ENCODE peak calls at places on chromosomes 2 and 18, in eight cellular contexts. W is cardiac muscle cell; X is COR-L47; M is T-helper 1 cell; C is CD4-positive, alpha-beta memory T cell; Y is A549; G is endothelial cell; O is NB4. E is an unnamed sample.

GRCh38 chr2:169526451-169526850 is 16.9 kb downstream of the KLHL41 start:
- DNase-seq in W (no peak), C (no peak), Y (no peak), O (no peak), X (no peak), G (no peak), M (no peak), E (no peak)

GRCh38 chr18:13136056-13136688 is 82.4 kb upstream of the LDLRAD4 start:
- DNase-seq in Y (no peak), X (no peak), W (no peak), C (peak; percentile 54), G (no peak), O (peak; percentile 40), M (no peak), E (no peak)

GRCh38 chr2:64609229-64609994 is 44.3 kb downstream of the SERTAD2 start:
- DNase-seq in W (peak; percentile 75), G (peak; percentile 82), O (peak; percentile 76), M (peak; percentile 49), Y (peak; percentile 80), X (no peak), C (peak; percentile 74), E (peak; percentile 50)

GRCh38 chr2:217858519-217859466 is 144.0 kb downstream of the TNS1 start:
- DNase-seq in O (no peak), C (no peak), W (peak; percentile 97), G (no peak), M (no peak), Y (peak; percentile 21), X (no peak), E (no peak)

GRCh38 chr2:239393941-239394340 is 6.9 kb downstream of the HDAC4 start:
- DNase-seq in X (no peak), M (no peak), G (no peak), O (no peak), Y (no peak), W (peak; percentile 23), C (no peak), E (no peak)

GRCh38 chr2:24704682-24705081 is 88.5 kb downstream of the PTRHD1 start:
- DNase-seq in M (no peak), O (no peak), G (no peak), C (no peak), X (no peak), Y (no peak), W (no peak), E (no peak)

GRCh38 chr18:12359515-12359927 is 17.5 kb downstream of the AFG3L2 start:
- DNase-seq in C (no peak), W (peak; percentile 44), M (no peak), O (no peak), X (no peak), Y (no peak), G (no peak), E (no peak)

GRCh38 chr2:317501-318424 is 29.9 kb upstream of the ALKAL2 start:
- DNase-seq in X (no peak), C (no peak), W (peak; percentile 15), O (peak; percentile 86), G (no peak), Y (no peak), M (no peak), E (peak; percentile 41)

GRCh38 chr2:168254158-168254935 is 7.0 kb upstream of the STK39 start:
- DNase-seq in G (no peak), C (no peak), X (no peak), O (no peak), W (peak; percentile 17), Y (peak; percentile 13), M (no peak), E (peak; percentile 24)

GRCh38 chr2:209696836-209697711 is 74.6 kb upstream of the UNC80 start:
- DNase-seq in X (no peak), O (no peak), Y (no peak), W (no peak), G (no peak), C (no peak), M (no peak), E (no peak)

GRCh38 chr2:206565666-206566065 is 76.6 kb upstream of the FAM237A start:
- DNase-seq in G (no peak), C (no peak), Y (no peak), X (no peak), O (no peak), W (no peak), M (no peak), E (no peak)

GRCh38 chr18:45619826-45620201 is 4.5 kb downstream of the SLC14A2 start:
- DNase-seq in C (no peak), G (no peak), X (no peak), M (no peak), O (no peak), W (no peak), Y (no peak), E (no peak)

GRCh38 chr2:214126135-214126534 is 284.7 kb upstream of the VWC2L start:
- DNase-seq in Y (no peak), C (no peak), X (no peak), G (no peak), O (no peak), W (peak; percentile 7), M (no peak), E (no peak)

GRCh38 chr2:209688388-209688787 is 83.2 kb upstream of the UNC80 start:
- DNase-seq in W (no peak), M (no peak), O (no peak), G (no peak), X (no peak), Y (no peak), C (no peak), E (no peak)

GRCh38 chr18:7566587-7567486 is at the start of gene PTPRM:
- DNase-seq in C (peak; percentile 61), G (peak; percentile 90), W (peak; percentile 91), M (peak; percentile 26), X (peak; percentile 72), O (peak; percentile 62), Y (peak; percentile 65), E (no peak)

GRCh38 chr2:75788154-75788553 is 77.4 kb upstream of the GCFC2 start:
- DNase-seq in G (no peak), O (no peak), W (no peak), Y (no peak), C (no peak), M (no peak), X (no peak), E (no peak)

GRCh38 chr2:235063501-235063961 is 111.7 kb downstream of the SH3BP4 start:
- DNase-seq in M (no peak), O (no peak), W (no peak), G (no peak), C (no peak), X (no peak), Y (no peak), E (no peak)

GRCh38 chr2:29612568-29612967 is 308.8 kb downstream of the ALK start:
- DNase-seq in Y (no peak), G (no peak), M (no peak), X (no peak), O (no peak), C (no peak), W (no peak), E (no peak)

GRCh38 chr2:120722603-120723421 is 12.9 kb upstream of the GLI2 start:
- DNase-seq in G (no peak), X (no peak), O (no peak), W (peak; percentile 68), M (no peak), C (no peak), Y (peak; percentile 84), E (no peak)

GRCh38 chr2:200540793-200541192 is 14.8 kb downstream of the SGO2 start:
- DNase-seq in Y (no peak), C (no peak), G (no peak), X (no peak), M (no peak), O (no peak), W (no peak), E (no peak)

GRCh38 chr2:219245899-219246230 is 586 bp downstream of the STK16 start:
- DNase-seq in G (no peak), X (no peak), C (no peak), W (no peak), O (peak; percentile 22), M (no peak), Y (no peak), E (no peak)

GRCh38 chr18:5294618-5295230 is 802 bp downstream of the ZBTB14 start:
- DNase-seq in O (peak; percentile 80), C (peak; percentile 71), W (peak; percentile 64), M (peak; percentile 56), Y (peak; percentile 44), G (no peak), X (peak; percentile 72), E (peak; percentile 56)

GRCh38 chr2:112720785-112721184 is at the start of gene NT5DC4:
- DNase-seq in M (no peak), C (no peak), W (no peak), Y (no peak), X (no peak), O (peak; percentile 32), G (no peak), E (no peak)

GRCh38 chr2:226440119-226440917 is 359.3 kb downstream of the IRS1 start:
- DNase-seq in M (no peak), Y (no peak), C (no peak), O (no peak), G (no peak), W (peak; percentile 47), X (no peak), E (no peak)

GRCh38 chr2:31334311-31335026 is 80.1 kb downstream of the XDH start:
- DNase-seq in X (no peak), Y (no peak), W (no peak), O (no peak), M (no peak), G (no peak), C (no peak), E (no peak)

GRCh38 chr18:11736656-11737055 is 47.6 kb downstream of the GNAL start:
- DNase-seq in O (no peak), Y (no peak), M (no peak), W (peak; percentile 22), G (no peak), X (no peak), C (no peak), E (no peak)

GRCh38 chr2:125593036-125593435 is 1062.9 kb upstream of the GYPC start:
- DNase-seq in M (no peak), X (no peak), Y (no peak), O (no peak), G (no peak), W (no peak), C (no peak), E (no peak)

GRCh38 chr18:73758446-73758845 is 389.2 kb downstream of the FBXO15 start:
- DNase-seq in W (no peak), M (no peak), G (no peak), X (no peak), Y (no peak), C (no peak), O (no peak), E (no peak)

GRCh38 chr18:39742015-39742466 is 2176.4 kb upstream of the CELF4 start:
- DNase-seq in X (peak; percentile 97), M (no peak), O (no peak), Y (no peak), W (no peak), C (no peak), G (no peak), E (no peak)

GRCh38 chr2:27393225-27393624 is 12.7 kb upstream of the ZNF513 start:
- DNase-seq in C (no peak), O (no peak), W (no peak), G (no peak), X (no peak), M (no peak), Y (no peak), E (no peak)

GRCh38 chr2:39379643-39380524 is 57.2 kb downstream of the MAP4K3 start:
- DNase-seq in Y (peak; percentile 71), W (peak; percentile 81), G (peak; percentile 14), X (peak; percentile 17), O (peak; percentile 61), M (no peak), C (peak; percentile 16), E (peak; percentile 34)

GRCh38 chr18:12745095-12745820 is 42.4 kb downstream of the PSMG2 start:
- DNase-seq in C (no peak), G (no peak), Y (no peak), M (no peak), W (no peak), O (no peak), X (no peak), E (no peak)

GRCh38 chr2:178397002-178397605 is 53.9 kb downstream of the PRKRA start:
- DNase-seq in C (peak; percentile 32), Y (peak; percentile 47), M (no peak), W (peak; percentile 66), O (peak; percentile 64), G (no peak), X (peak; percentile 56), E (peak; percentile 31)

GRCh38 chr18:36536426-36536825 is 238.9 kb downstream of the FHOD3 start:
- DNase-seq in C (no peak), G (no peak), O (no peak), X (peak; percentile 37), Y (no peak), W (no peak), M (no peak), E (no peak)

E was measured in MV-4-11.